ENCODE peak calls at places on chromosomes 1 and 21, in five cellular contexts. One of them, this sample, is unnamed.
A peak's percentile ranks its signal among the peaks of the same experiment; 100 is the strongest.

GRCh38 chr1:176208034-176208433 is 948 bp upstream of the COP1 start:
- DNase-seq in sigmoid colon: no peak
- DNase-seq in NT2/D1: no peak
- DNase-seq in neural crest cell: no peak
- DNase-seq in EL: no peak
- DNase-seq in this sample: no peak

GRCh38 chr1:116228501-116228900 is 117.3 kb downstream of the MAB21L3 start:
- DNase-seq in sigmoid colon: no peak
- DNase-seq in NT2/D1: no peak
- DNase-seq in neural crest cell: no peak
- DNase-seq in EL: no peak
- DNase-seq in this sample: no peak

GRCh38 chr1:109762821-109763645 is 690 bp downstream of the EPS8L3 start:
- DNase-seq in sigmoid colon: peak; percentile 54
- DNase-seq in NT2/D1: no peak
- DNase-seq in neural crest cell: no peak
- DNase-seq in EL: peak; percentile 73
- DNase-seq in this sample: peak; percentile 70

GRCh38 chr1:75053207-75053606 is 81.0 kb upstream of the LHX8 start:
- DNase-seq in sigmoid colon: no peak
- DNase-seq in NT2/D1: peak; percentile 32
- DNase-seq in neural crest cell: no peak
- DNase-seq in EL: no peak
- DNase-seq in this sample: no peak

GRCh38 chr1:202807367-202807925 is 775 bp downstream of the KDM5B start:
- DNase-seq in sigmoid colon: peak; percentile 68
- DNase-seq in NT2/D1: no peak
- DNase-seq in neural crest cell: no peak
- DNase-seq in EL: peak; percentile 51
- DNase-seq in this sample: no peak

GRCh38 chr21:36288651-36289243 is 31.2 kb upstream of the MORC3 start:
- DNase-seq in sigmoid colon: no peak
- DNase-seq in NT2/D1: no peak
- DNase-seq in neural crest cell: no peak
- DNase-seq in EL: peak; percentile 5
- DNase-seq in this sample: no peak

GRCh38 chr1:45954401-45954847 is 151.0 kb downstream of the MAST2 start:
- DNase-seq in sigmoid colon: no peak
- DNase-seq in NT2/D1: no peak
- DNase-seq in neural crest cell: no peak
- DNase-seq in EL: peak; percentile 63
- DNase-seq in this sample: no peak

GRCh38 chr1:2415801-2416208 is 3.4 kb upstream of the PEX10 start:
- DNase-seq in sigmoid colon: no peak
- DNase-seq in NT2/D1: no peak
- DNase-seq in neural crest cell: no peak
- DNase-seq in EL: no peak
- DNase-seq in this sample: no peak

GRCh38 chr1:161763522-161764098 is 2.5 kb upstream of the ATF6 start:
- DNase-seq in sigmoid colon: no peak
- DNase-seq in NT2/D1: peak; percentile 25
- DNase-seq in neural crest cell: no peak
- DNase-seq in EL: peak; percentile 25
- DNase-seq in this sample: no peak

GRCh38 chr21:17746920-17747319 is 72.2 kb downstream of the C21orf91 start:
- DNase-seq in sigmoid colon: no peak
- DNase-seq in NT2/D1: no peak
- DNase-seq in neural crest cell: no peak
- DNase-seq in EL: no peak
- DNase-seq in this sample: no peak

GRCh38 chr21:33684068-33684467 is 41.8 kb downstream of the ITSN1 start:
- DNase-seq in sigmoid colon: no peak
- DNase-seq in NT2/D1: no peak
- DNase-seq in neural crest cell: no peak
- DNase-seq in EL: no peak
- DNase-seq in this sample: no peak

GRCh38 chr1:93905051-93905450 is 4.2 kb downstream of the GCLM start:
- DNase-seq in sigmoid colon: no peak
- DNase-seq in NT2/D1: no peak
- DNase-seq in neural crest cell: no peak
- DNase-seq in EL: peak; percentile 4
- DNase-seq in this sample: no peak

GRCh38 chr21:41663805-41664788 is 102.8 kb downstream of the RIPK4 start:
- DNase-seq in sigmoid colon: no peak
- DNase-seq in NT2/D1: no peak
- DNase-seq in neural crest cell: no peak
- DNase-seq in EL: peak; percentile 51
- DNase-seq in this sample: no peak

GRCh38 chr1:46521417-46521816 is 30.0 kb downstream of the KNCN start:
- DNase-seq in sigmoid colon: no peak
- DNase-seq in NT2/D1: no peak
- DNase-seq in neural crest cell: no peak
- DNase-seq in EL: no peak
- DNase-seq in this sample: no peak

GRCh38 chr1:199460933-199461332 is 566.6 kb upstream of the NR5A2 start:
- DNase-seq in sigmoid colon: no peak
- DNase-seq in NT2/D1: no peak
- DNase-seq in neural crest cell: no peak
- DNase-seq in EL: peak; percentile 8
- DNase-seq in this sample: no peak

GRCh38 chr1:43082701-43083100 is 89.4 kb downstream of the EBNA1BP2 start:
- DNase-seq in sigmoid colon: no peak
- DNase-seq in NT2/D1: no peak
- DNase-seq in neural crest cell: no peak
- DNase-seq in EL: no peak
- DNase-seq in this sample: no peak

GRCh38 chr1:9721606-9722377 is 70.3 kb downstream of the PIK3CD start:
- DNase-seq in sigmoid colon: no peak
- DNase-seq in NT2/D1: no peak
- DNase-seq in neural crest cell: peak; percentile 85
- DNase-seq in EL: no peak
- DNase-seq in this sample: no peak

GRCh38 chr21:38938343-38938742 is 132.6 kb downstream of the ETS2 start:
- DNase-seq in sigmoid colon: no peak
- DNase-seq in NT2/D1: peak; percentile 33
- DNase-seq in neural crest cell: no peak
- DNase-seq in EL: peak; percentile 54
- DNase-seq in this sample: no peak

GRCh38 chr1:157838966-157839365 is 2.6 kb downstream of the CD5L start:
- DNase-seq in sigmoid colon: no peak
- DNase-seq in NT2/D1: no peak
- DNase-seq in neural crest cell: no peak
- DNase-seq in EL: no peak
- DNase-seq in this sample: no peak

This sample was measured in cardiac septum.